ENCODE peak calls at places on chromosomes 7 and 10, in eight cellular contexts. K is sigmoid colon, E is upper lobe of left lung, O is HepG2, M is transverse colon, X is stomach, C is tibial nerve, J is GM12878. I is an unnamed sample. For H3K36me3, the result is how much of the 10 kb centered on the place peaks cover.

GRCh38 chr10:72263613-72264241 is 10.0 kb upstream of the DDIT4 start:
- DNase-seq in K (no peak), E (peak), O (peak), M (peak), X (peak), C (no peak), J (no peak), I (no peak)

GRCh38 chr10:26468691-26469090 is 30.6 kb downstream of the APBB1IP start:
- DNase-seq in K (no peak), E (no peak), O (no peak), M (peak), X (no peak), C (no peak), J (no peak), I (no peak)

GRCh38 chr10:128324058-128324457 is 197.8 kb upstream of the MKI67 start:
- DNase-seq in K (no peak), E (peak), O (peak), M (peak), X (no peak), C (peak), J (no peak), I (no peak)

GRCh38 chr7:108015740-108016139 is 12.8 kb upstream of the LAMB1 start:
- DNase-seq in K (no peak), E (no peak), O (peak), M (no peak), X (no peak), C (no peak), J (no peak), I (no peak)

GRCh38 chr7:24709585-24710360 is 47.5 kb downstream of the GSDME start:
- DNase-seq in K (no peak), E (no peak), O (no peak), M (no peak), X (no peak), C (no peak), J (no peak), I (no peak)

GRCh38 chr10:87668324-87669054 is 8.8 kb downstream of the PAPSS2 start:
- DNase-seq in K (no peak), E (no peak), O (no peak), M (no peak), X (no peak), C (no peak), J (no peak), I (no peak)

GRCh38 chr7:101747758-101748345 is 69.6 kb upstream of the CUX1 start:
- DNase-seq in K (no peak), E (no peak), O (no peak), M (no peak), X (no peak), C (no peak), J (no peak), I (no peak)

GRCh38 chr7:7323352-7323751 is 141.0 kb downstream of the C1GALT1 start:
- DNase-seq in K (no peak), E (peak), O (no peak), M (no peak), X (no peak), C (no peak), J (peak), I (no peak)

GRCh38 chr7:35694161-35694783 is 663 bp downstream of the HERPUD2 start:
- DNase-seq in K (peak), E (peak), O (no peak), M (no peak), X (no peak), C (no peak), J (no peak), I (no peak)

GRCh38 chr7:45695249-45695995 is 121.3 kb downstream of the ADCY1 start:
- DNase-seq in K (no peak), E (no peak), O (no peak), M (no peak), X (peak), C (no peak), J (no peak), I (no peak)

GRCh38 chr7:106542550-106543220 is 118.3 kb downstream of the CCDC71L start:
- DNase-seq in K (peak), E (peak), O (peak), M (peak), X (peak), C (peak), J (peak), I (peak)

GRCh38 chr7:33722383-33723096 is 182.8 kb upstream of the BMPER start:
- DNase-seq in K (no peak), E (no peak), O (peak), M (no peak), X (no peak), C (no peak), J (no peak), I (no peak)

GRCh38 chr7:88337556-88337955 is 30.9 kb upstream of the STEAP4 start:
- DNase-seq in K (no peak), E (no peak), O (no peak), M (no peak), X (no peak), C (no peak), J (no peak), I (no peak)

GRCh38 chr10:67506757-67507091 is 189.3 kb downstream of the CTNNA3 start:
- DNase-seq in K (no peak), E (no peak), O (no peak), M (no peak), X (no peak), C (no peak), J (no peak), I (no peak)

GRCh38 chr10:85124592-85124991 is 796.2 kb downstream of the CCSER2 start:
- DNase-seq in K (no peak), E (peak), O (no peak), M (no peak), X (no peak), C (no peak), J (no peak), I (no peak)

GRCh38 chr7:106911959-106912358 is 46.9 kb downstream of the PIK3CG start:
- DNase-seq in K (no peak), E (no peak), O (no peak), M (no peak), X (no peak), C (no peak), J (no peak), I (no peak)

GRCh38 chr7:74612015-74612829 is 45.3 kb upstream of the GTF2I start:
- DNase-seq in K (peak), E (peak), O (peak), M (no peak), X (no peak), C (no peak), J (no peak), I (no peak)

GRCh38 chr10:116602648-116603400 is 12.1 kb downstream of the PNLIPRP1 start:
- DNase-seq in K (no peak), E (no peak), O (no peak), M (no peak), X (no peak), C (no peak), J (no peak), I (no peak)

GRCh38 chr7:148856035-148856881 is 27.8 kb downstream of the EZH2 start:
- DNase-seq in K (no peak), E (peak), O (peak), M (peak), X (peak), C (no peak), J (no peak), I (no peak)

GRCh38 chr10:97683556-97684357 is 3.3 kb downstream of the AVPI1 start:
- DNase-seq in K (peak), E (peak), O (no peak), M (peak), X (peak), C (no peak), J (no peak), I (no peak)

GRCh38 chr7:105719395-105719794 is 138.1 kb upstream of the EFCAB10 start:
- DNase-seq in K (no peak), E (no peak), O (no peak), M (no peak), X (no peak), C (no peak), J (no peak), I (no peak)

GRCh38 chr7:2611401-2611800 is 20.4 kb upstream of the TTYH3 start:
- DNase-seq in K (no peak), E (no peak), O (no peak), M (no peak), X (no peak), C (no peak), J (no peak), I (no peak)

GRCh38 chr10:60594476-60595051 is 183.7 kb upstream of the CDK1 start:
- DNase-seq in K (no peak), E (no peak), O (no peak), M (no peak), X (no peak), C (no peak), J (no peak), I (no peak)

GRCh38 chr10:110040108-110040507 is 32.3 kb downstream of the ADD3 start:
- DNase-seq in K (no peak), E (no peak), O (no peak), M (no peak), X (no peak), C (no peak), J (no peak), I (no peak)

GRCh38 chr7:8015095-8015745 is 46.6 kb downstream of the GLCCI1 start:
- DNase-seq in K (no peak), E (no peak), O (no peak), M (no peak), X (no peak), C (no peak), J (no peak), I (no peak)

GRCh38 chr7:29606287-29606721 is 42.7 kb downstream of the PRR15 start:
- DNase-seq in K (no peak), E (no peak), O (peak), M (peak), X (no peak), C (no peak), J (no peak), I (no peak)

DNA sequence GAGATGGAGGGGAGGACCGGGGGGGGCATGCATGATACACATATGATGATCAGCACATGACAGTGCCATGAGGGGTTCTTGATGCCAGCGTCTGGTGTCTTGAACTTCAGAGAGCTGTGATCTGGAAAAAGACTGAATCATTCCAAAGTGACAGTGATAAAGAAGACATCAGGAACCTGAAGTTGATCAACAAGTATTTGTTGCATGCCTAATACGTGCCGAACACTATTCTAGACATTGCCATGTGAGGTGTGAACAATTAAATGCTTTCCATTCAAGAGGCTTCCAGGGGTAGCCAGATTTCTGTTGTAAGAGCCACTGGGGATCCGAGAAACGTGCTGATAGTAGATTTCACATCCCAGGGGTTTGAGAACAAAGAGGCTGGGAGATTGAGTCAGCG is 6.2 kb downstream of the MCM10 start:
- DNase-seq in K (no peak), E (no peak), O (no peak), M (no peak), X (no peak), C (no peak), J (no peak), I (no peak)
- H3K36me3 ChIP-seq in K (under half), E (under half), O (under half), M (under half), X (under half), C (under half), J (under half), I (under half)

GRCh38 chr7:94909023-94909466 is 1.7 kb downstream of the PPP1R9A start:
- DNase-seq in K (no peak), E (no peak), O (no peak), M (no peak), X (no peak), C (no peak), J (no peak), I (no peak)

GRCh38 chr7:94907420-94908203 is at the start of gene PPP1R9A:
- DNase-seq in K (peak), E (peak), O (peak), M (peak), X (peak), C (no peak), J (no peak), I (peak)

GRCh38 chr7:94907026-94907419 is 371 bp upstream of the PPP1R9A start:
- DNase-seq in K (peak), E (no peak), O (peak), M (no peak), X (no peak), C (no peak), J (no peak), I (no peak)

GRCh38 chr7:94906035-94906796 is 1.2 kb upstream of the PPP1R9A start:
- DNase-seq in K (no peak), E (no peak), O (peak), M (no peak), X (no peak), C (no peak), J (no peak), I (no peak)

GRCh38 chr7:94908204-94909022 is 1.0 kb downstream of the PPP1R9A start:
- DNase-seq in K (peak), E (peak), O (peak), M (peak), X (peak), C (no peak), J (no peak), I (peak)
- H3K27ac ChIP-seq in K (peak), E (peak), O (peak), M (peak), X (peak), C (peak), J (no peak), I (peak)

GRCh38 chr7:134449596-134450194 is 9.2 kb downstream of the AKR1B1 start:
- DNase-seq in K (no peak), E (no peak), O (no peak), M (no peak), X (no peak), C (no peak), J (no peak), I (no peak)

GRCh38 chr7:134448359-134449229 is 10.3 kb downstream of the AKR1B1 start:
- DNase-seq in K (no peak), E (no peak), O (no peak), M (no peak), X (no peak), C (no peak), J (no peak), I (no peak)

GRCh38 chr7:134451656-134452055 is 7.2 kb downstream of the AKR1B1 start:
- DNase-seq in K (no peak), E (no peak), O (no peak), M (no peak), X (no peak), C (no peak), J (no peak), I (no peak)

GRCh38 chr7:134452419-134452827 is 6.5 kb downstream of the AKR1B1 start:
- DNase-seq in K (no peak), E (no peak), O (no peak), M (no peak), X (no peak), C (no peak), J (no peak), I (no peak)

DNA sequence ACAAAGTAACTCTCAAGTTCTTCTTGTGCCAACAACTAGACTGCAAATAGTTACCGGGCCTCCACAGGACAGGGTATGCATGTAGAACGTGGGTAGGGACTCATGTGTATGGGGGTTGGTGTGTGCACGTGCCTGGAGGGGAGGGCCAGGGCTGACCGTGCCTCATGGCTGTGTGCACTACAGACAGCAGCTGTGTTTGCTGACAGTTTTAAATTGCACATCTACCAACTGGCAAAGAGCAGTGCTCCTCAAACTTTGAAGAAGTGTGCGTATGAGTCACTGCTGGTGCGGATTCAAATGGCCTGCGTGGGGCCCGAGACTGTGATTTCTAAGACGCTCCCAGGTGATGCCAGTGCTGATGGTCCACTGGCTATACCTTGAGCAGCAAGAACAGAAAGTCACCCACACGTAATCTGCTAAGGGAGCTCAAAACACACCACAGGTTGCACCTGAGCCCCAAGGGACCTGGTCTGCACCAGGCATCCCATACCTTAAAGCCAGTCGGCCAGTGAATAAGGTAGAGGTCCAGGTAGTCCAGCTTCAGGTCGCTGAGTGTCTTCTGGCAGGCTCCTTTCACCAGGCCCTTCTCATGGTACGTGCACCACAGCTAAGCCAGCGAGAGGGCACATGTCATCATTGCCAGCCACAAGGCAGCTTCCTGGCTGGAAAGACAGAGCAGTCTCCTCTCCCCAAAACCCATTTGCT is 8.5 kb downstream of the AKR1B1 start:
- DNase-seq in K (no peak), E (no peak), O (no peak), M (peak), X (no peak), C (no peak), J (no peak), I (no peak)
- TF ChIP-seq EP300 in K (no peak), E (no peak), O (no peak), M (no peak), X (no peak), C (no peak), J (no peak), I (no peak)

GRCh38 chr10:32315426-32315825 is 31.5 kb downstream of the EPC1 start:
- DNase-seq in K (no peak), E (no peak), O (no peak), M (no peak), X (no peak), C (no peak), J (no peak), I (no peak)
- H3K36me3 ChIP-seq in K (under half), E (under half), O (under half), M (under half), X (under half), C (under half), J (under half), I (under half)

DNA sequence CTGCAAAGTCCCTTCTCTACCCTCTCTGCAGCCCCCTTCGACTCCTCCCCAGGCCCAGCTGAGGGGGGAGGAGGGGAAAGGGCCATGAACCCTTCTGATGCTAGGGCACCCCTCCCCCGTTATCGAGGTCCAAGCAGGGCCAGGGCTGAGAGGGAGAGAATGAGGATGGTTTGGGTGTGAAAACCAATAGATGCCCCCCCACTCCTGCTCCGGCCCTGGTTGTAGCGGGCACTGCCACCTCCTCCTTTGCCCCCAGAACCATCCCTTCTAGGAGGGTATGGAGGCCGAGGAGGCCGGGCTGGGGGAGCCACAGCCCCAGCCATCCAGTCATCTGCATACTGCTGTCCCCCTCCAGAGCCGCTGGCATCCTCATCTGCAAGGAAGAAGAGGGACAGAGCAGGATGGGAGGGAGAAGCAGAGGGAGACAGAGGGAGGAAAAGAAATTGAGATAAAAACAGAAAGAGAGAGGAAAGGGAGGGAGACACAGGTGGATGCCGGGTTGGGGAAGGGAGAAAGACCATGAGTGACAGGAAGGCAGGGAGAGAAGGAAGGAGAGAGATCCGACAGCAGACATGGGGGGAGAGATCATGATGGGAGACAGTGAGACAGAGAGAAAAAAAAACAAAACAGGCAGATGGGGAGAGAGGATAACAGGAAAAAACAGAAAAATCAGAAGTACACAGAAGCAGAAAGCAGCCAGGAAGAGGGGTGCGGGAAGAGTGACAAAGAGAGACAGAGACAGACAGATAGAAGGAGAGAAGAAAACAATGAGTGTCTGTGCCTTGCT is 1.9 kb upstream of the GAL3ST4 start:
- DNase-seq in K (no peak), E (no peak), O (no peak), M (no peak), X (no peak), C (no peak), J (no peak), I (no peak)
- H3K27ac ChIP-seq in K (no peak), E (no peak), O (no peak), M (no peak), X (no peak), C (no peak), J (no peak), I (no peak)

DNA sequence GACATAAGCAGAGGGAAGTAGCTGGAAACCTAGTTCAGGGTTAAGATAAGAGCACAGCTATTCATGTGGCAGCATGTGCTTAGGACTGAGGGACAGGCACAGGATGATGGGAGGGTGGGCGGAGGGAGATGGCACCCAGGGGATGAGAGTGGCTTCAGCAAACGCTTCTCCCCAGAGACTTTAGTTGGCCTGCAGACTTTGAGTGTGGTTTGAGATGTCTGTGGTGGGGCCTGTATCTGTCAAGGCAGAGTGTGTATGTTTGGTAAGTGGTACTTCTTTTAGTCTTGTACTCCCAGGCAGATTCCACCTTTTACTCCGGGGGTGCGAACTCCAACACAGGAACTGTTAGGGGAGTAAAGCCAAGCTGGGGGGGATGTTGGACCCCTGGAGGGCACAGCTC is 88.9 kb downstream of the WDFY4 start:
- DNase-seq in K (no peak), E (no peak), O (no peak), M (no peak), X (no peak), C (no peak), J (no peak), I (no peak)
- TF ChIP-seq EP300 in K (no peak), E (no peak), O (no peak), M (no peak), X (no peak), C (no peak), J (no peak), I (no peak)

I was measured in ovary.